ENCODE peak calls at places on chromosomes 2 and 18, in nine cellular contexts. N, H, U, J, D, L, P, R and O are unnamed samples.
A peak's percentile ranks its signal among the peaks of the same experiment; 100 is the strongest.

GRCh38 chr2:108145551-108145950 is 94.2 kb upstream of the SULT1C3 start:
- DNase-seq in N (peak; percentile 84), H (no peak), U (no peak), J (no peak), D (no peak), L (no peak), P (no peak), R (no peak), O (no peak)

GRCh38 chr2:197889041-197889440 is 84.6 kb downstream of the PLCL1 start:
- DNase-seq in N (no peak), H (no peak), U (no peak), J (no peak), D (peak; percentile 69), L (no peak), P (peak; percentile 33), R (peak; percentile 50), O (no peak)

GRCh38 chr2:237431372-237431771 is 17.4 kb upstream of the COL6A3 start:
- DNase-seq in N (peak; percentile 94), H (no peak), U (no peak), J (no peak), D (no peak), L (no peak), P (no peak), R (no peak), O (no peak)

GRCh38 chr2:160271166-160272086 is 71.4 kb upstream of the ITGB6 start:
- DNase-seq in N (no peak), H (no peak), U (no peak), J (no peak), D (peak; percentile 65), L (peak; percentile 40), P (no peak), R (no peak), O (no peak)

GRCh38 chr2:7363906-7364305 is 446.7 kb downstream of the RNF144A start:
- DNase-seq in N (peak; percentile 27), H (peak; percentile 9), U (no peak), J (no peak), D (no peak), L (no peak), P (no peak), R (no peak), O (no peak)

GRCh38 chr2:136255648-136256461 is 137.9 kb upstream of the CXCR4 start:
- DNase-seq in N (no peak), H (no peak), U (no peak), J (no peak), D (no peak), L (no peak), P (no peak), R (peak; percentile 54), O (no peak)

GRCh38 chr2:34306745-34307144 is 707.6 kb upstream of the FAM98A start:
- DNase-seq in N (no peak), H (no peak), U (no peak), J (no peak), D (no peak), L (no peak), P (no peak), R (no peak), O (no peak)

GRCh38 chr2:54773838-54774237 is 50.4 kb downstream of the EML6 start:
- DNase-seq in N (peak; percentile 40), H (peak; percentile 61), U (no peak), J (no peak), D (peak; percentile 14), L (no peak), P (no peak), R (no peak), O (no peak)

GRCh38 chr2:109378682-109379081 is 235.1 kb downstream of the SEPTIN10 start:
- DNase-seq in N (no peak), H (no peak), U (no peak), J (no peak), D (peak; percentile 6), L (no peak), P (no peak), R (no peak), O (no peak)

GRCh38 chr18:24731981-24732380 is 271.5 kb downstream of the HRH4 start:
- DNase-seq in N (peak; percentile 49), H (no peak), U (no peak), J (no peak), D (no peak), L (no peak), P (no peak), R (no peak), O (no peak)

GRCh38 chr2:189191766-189192165 is 12.2 kb upstream of the COL5A2 start:
- DNase-seq in N (peak; percentile 66), H (peak; percentile 44), U (no peak), J (no peak), D (no peak), L (no peak), P (no peak), R (no peak), O (no peak)

GRCh38 chr2:236768393-236769140 is 198.9 kb downstream of the ACKR3 start:
- DNase-seq in N (peak; percentile 17), H (no peak), U (no peak), J (no peak), D (peak; percentile 82), L (no peak), P (no peak), R (no peak), O (no peak)

GRCh38 chr2:193294371-193294770 is 1099.6 kb upstream of the TMEFF2 start:
- DNase-seq in N (no peak), H (no peak), U (no peak), J (no peak), D (no peak), L (no peak), P (no peak), R (no peak), O (no peak)

GRCh38 chr2:8217366-8218125 is 464.3 kb upstream of the ID2 start:
- DNase-seq in N (no peak), H (no peak), U (no peak), J (no peak), D (no peak), L (no peak), P (no peak), R (no peak), O (no peak)

GRCh38 chr2:195304310-195304709 is 352.7 kb upstream of the SLC39A10 start:
- DNase-seq in N (peak; percentile 45), H (peak; percentile 49), U (peak; percentile 35), J (no peak), D (no peak), L (no peak), P (no peak), R (no peak), O (no peak)
- TF ChIP-seq CTCF in N (peak; percentile 53), H (peak; percentile 11), U (peak; percentile 56), J (no peak), D (peak; percentile 18), L (no peak), P (no peak), R (peak; percentile 16), O (no peak)

GRCh38 chr2:217737127-217737526 is 265.7 kb downstream of the TNS1 start:
- DNase-seq in N (no peak), H (no peak), U (no peak), J (no peak), D (no peak), L (no peak), P (no peak), R (no peak), O (no peak)
- TF ChIP-seq CTCF in N (no peak), H (no peak), U (no peak), J (no peak), D (no peak), L (no peak), P (no peak), R (no peak), O (no peak)

GRCh38 chr2:143171817-143172216 is 42.6 kb downstream of the ARHGAP15 start:
- DNase-seq in N (peak; percentile 20), H (peak; percentile 7), U (no peak), J (no peak), D (peak; percentile 6), L (no peak), P (no peak), R (no peak), O (no peak)
- TF ChIP-seq CTCF in N (peak; percentile 50), H (peak; percentile 2), U (peak; percentile 27), J (no peak), D (peak; percentile 17), L (peak; percentile 37), P (no peak), R (no peak), O (no peak)

GRCh38 chr2:61144697-61145268 is 17.2 kb upstream of the C2orf74 start:
- DNase-seq in N (peak; percentile 99), H (peak; percentile 99), U (peak; percentile 99), J (peak; percentile 93), D (peak; percentile 99), L (peak; percentile 97), P (peak; percentile 93), R (peak; percentile 92), O (peak; percentile 75)
- TF ChIP-seq CTCF in N (no peak), H (no peak), U (peak; percentile 49), J (no peak), D (no peak), L (peak; percentile 17), P (no peak), R (no peak), O (no peak)